ENCODE peak calls at places on chromosomes 13 and 19, in four cellular contexts. K, C, M and I are unnamed samples.

GRCh38 chr13:41054212-41054877 is 7.0 kb upstream of the WBP4 start:
- DNase-seq in K (no peak), C (no peak), M (no peak), I (no peak)

GRCh38 chr13:73740681-73741080 is 393.5 kb downstream of the KLF12 start:
- DNase-seq in K (no peak), C (no peak), M (no peak), I (no peak)

GRCh38 chr13:45527699-45528462 is 63.1 kb downstream of the COG3 start:
- DNase-seq in K (no peak), C (peak; percentile 66), M (no peak), I (no peak)

GRCh38 chr13:76646946-76647345 is 239.3 kb downstream of the KCTD12 start:
- DNase-seq in K (no peak), C (no peak), M (no peak), I (no peak)

GRCh38 chr13:112525306-112525945 is 62.5 kb downstream of the TUBGCP3 start:
- DNase-seq in K (no peak), C (no peak), M (no peak), I (no peak)

GRCh38 chr13:36166051-36166450 is 34.9 kb upstream of the DCLK1 start:
- DNase-seq in K (no peak), C (no peak), M (no peak), I (no peak)

GRCh38 chr13:100454876-100455275 is 133.7 kb downstream of the GGACT start:
- DNase-seq in K (no peak), C (no peak), M (no peak), I (no peak)

GRCh38 chr13:35164324-35164932 is 222.4 kb downstream of the NBEA start:
- DNase-seq in K (no peak), C (no peak), M (no peak), I (no peak)

GRCh38 chr19:13553880-13554400 is 47.7 kb upstream of the CACNA1A start:
- DNase-seq in K (no peak), C (no peak), M (no peak), I (no peak)

GRCh38 chr19:16645140-16645539 is 14.8 kb downstream of the SMIM7 start:
- DNase-seq in K (no peak), C (no peak), M (no peak), I (no peak)

GRCh38 chr13:94480672-94481145 is 1.2 kb upstream of the DCT start:
- DNase-seq in K (no peak), C (no peak), M (no peak), I (no peak)

GRCh38 chr19:19064098-19064722 is 416 bp downstream of the SLC25A42 start:
- DNase-seq in K (no peak), C (no peak), M (peak; percentile 25), I (no peak)

GRCh38 chr13:65292488-65292901 is 1937.6 kb downstream of the PCDH9 start:
- DNase-seq in K (no peak), C (no peak), M (no peak), I (no peak)

GRCh38 chr19:31347828-31348314 is 1.4 kb downstream of the TSHZ3 start:
- DNase-seq in K (no peak), C (no peak), M (no peak), I (no peak)

GRCh38 chr19:1361601-1362384 is 21.9 kb upstream of the NDUFS7 start:
- DNase-seq in K (no peak), C (no peak), M (no peak), I (no peak)

GRCh38 chr19:19067276-19068072 is 3.7 kb downstream of the SLC25A42 start:
- DNase-seq in K (no peak), C (no peak), M (no peak), I (no peak)

GRCh38 chr19:5229778-5230165 is 110.8 kb downstream of the PTPRS start:
- DNase-seq in K (no peak), C (no peak), M (no peak), I (no peak)

GRCh38 chr13:112679381-112679780 is 10.5 kb upstream of the ATP11A start:
- DNase-seq in K (no peak), C (peak; percentile 17), M (no peak), I (no peak)

GRCh38 chr19:49315111-49315510 is 9.9 kb downstream of the SLC6A16 start:
- DNase-seq in K (no peak), C (no peak), M (no peak), I (no peak)

GRCh38 chr19:8336665-8337064 is 6.4 kb downstream of the KANK3 start:
- DNase-seq in K (no peak), C (no peak), M (no peak), I (no peak)

GRCh38 chr13:98664047-98664446 is 87.1 kb upstream of the STK24 start:
- DNase-seq in K (no peak), C (no peak), M (no peak), I (no peak)

GRCh38 chr13:20395061-20395916 is 130.4 kb downstream of the CRYL1 start:
- DNase-seq in K (no peak), C (peak; percentile 19), M (no peak), I (no peak)

GRCh38 chr13:38518328-38518727 is 168.5 kb upstream of the FREM2 start:
- DNase-seq in K (no peak), C (no peak), M (no peak), I (no peak)

GRCh38 chr13:112893570-112894422 is 75.2 kb upstream of the MCF2L start:
- DNase-seq in K (peak; percentile 87), C (peak; percentile 69), M (no peak), I (no peak)

GRCh38 chr13:47087841-47088240 is 191.0 kb upstream of the HTR2A start:
- DNase-seq in K (no peak), C (no peak), M (no peak), I (no peak)

GRCh38 chr13:61391426-61391825 is 24.2 kb downstream of the PCDH20 start:
- DNase-seq in K (no peak), C (no peak), M (no peak), I (no peak)

GRCh38 chr19:4310247-4311121 is 6.1 kb downstream of the FSD1 start:
- DNase-seq in K (no peak), C (no peak), M (no peak), I (no peak)

GRCh38 chr13:103671547-103671946 is 605.3 kb upstream of the SLC10A2 start:
- DNase-seq in K (no peak), C (no peak), M (no peak), I (no peak)

GRCh38 chr19:55341191-55342043 is 1.7 kb downstream of the KMT5C start:
- DNase-seq in K (no peak), C (peak; percentile 77), M (peak; percentile 59), I (no peak)

GRCh38 chr13:87274209-87274819 is 396.9 kb upstream of the SLITRK5 start:
- DNase-seq in K (no peak), C (no peak), M (no peak), I (no peak)

GRCh38 chr19:2663920-2664571 is 38.4 kb downstream of the GNG7 start:
- DNase-seq in K (peak; percentile 89), C (peak; percentile 47), M (no peak), I (no peak)

GRCh38 chr19:7395360-7395781 is 46.6 kb downstream of the ARHGEF18 start:
- DNase-seq in K (no peak), C (no peak), M (no peak), I (no peak)

GRCh38 chr13:99281811-99282263 is 23.7 kb upstream of the GPR18 start:
- DNase-seq in K (peak; percentile 94), C (peak; percentile 51), M (no peak), I (no peak)

GRCh38 chr19:447064-447426 is 13.8 kb downstream of the SHC2 start:
- DNase-seq in K (no peak), C (no peak), M (no peak), I (no peak)

GRCh38 chr13:110261166-110262081 is 45.5 kb downstream of the COL4A1 start:
- DNase-seq in K (no peak), C (no peak), M (no peak), I (no peak)

GRCh38 chr19:35037716-35038622 is 3.6 kb upstream of the HPN start:
- DNase-seq in K (no peak), C (no peak), M (no peak), I (no peak)

GRCh38 chr13:109567315-109567714 is 219.1 kb downstream of the IRS2 start:
- DNase-seq in K (no peak), C (no peak), M (no peak), I (no peak)

GRCh38 chr13:102856603-102857002 is 10.8 kb downstream of the ERCC5 start:
- DNase-seq in K (no peak), C (peak; percentile 48), M (no peak), I (no peak)

GRCh38 chr13:49996166-49996915 is 501 bp upstream of the TRIM13 start:
- DNase-seq in K (peak; percentile 98), C (peak; percentile 95), M (peak; percentile 86), I (peak; percentile 95)

GRCh38 chr13:49996951-49997895 is at the start of gene TRIM13:
- DNase-seq in K (peak; percentile 96), C (peak; percentile 91), M (peak; percentile 82), I (peak; percentile 97)

GRCh38 chr13:49998714-49999624 is 2.1 kb downstream of the TRIM13 start:
- DNase-seq in K (no peak), C (no peak), M (no peak), I (no peak)

GRCh38 chr13:49997935-49998334 is 1.1 kb downstream of the TRIM13 start:
- DNase-seq in K (no peak), C (no peak), M (no peak), I (no peak)

GRCh38 chr13:50001287-50001686 is 4.4 kb downstream of the TRIM13 start:
- DNase-seq in K (no peak), C (no peak), M (no peak), I (no peak)
- TF ChIP-seq POLR2AphosphoS5 in K (no peak), C (no peak), M (no peak), I (no peak)

GRCh38 chr13:64130600-64130999 is 2715.0 kb upstream of the PCDH20 start:
- DNase-seq in K (peak; percentile 27), C (no peak), M (no peak), I (no peak)

GRCh38 chr13:64127856-64128255 is 2712.2 kb upstream of the PCDH20 start:
- DNase-seq in K (no peak), C (no peak), M (no peak), I (no peak)

GRCh38 chr13:64130170-64130569 is 2714.5 kb upstream of the PCDH20 start:
- DNase-seq in K (peak; percentile 29), C (no peak), M (no peak), I (no peak)

DNA sequence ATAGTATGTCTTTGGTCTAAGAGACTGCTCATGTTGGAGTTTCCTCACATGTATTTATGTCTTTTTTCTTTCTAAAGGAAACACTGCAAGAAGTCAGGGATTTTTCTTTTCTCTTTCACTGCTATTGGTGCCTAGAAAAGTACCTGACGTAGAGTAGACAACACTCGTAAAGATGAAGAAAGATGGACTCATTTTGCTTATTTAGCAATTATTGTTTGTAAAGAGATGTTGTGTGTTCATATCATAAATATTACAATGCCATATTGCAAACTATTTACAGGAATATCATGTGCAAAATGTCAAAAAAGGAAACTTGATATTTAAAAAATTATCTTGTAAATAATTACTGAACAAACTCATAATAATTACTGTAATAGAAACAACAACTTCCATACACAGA is 2711.5 kb upstream of the PCDH20 start:
- DNase-seq in K (no peak), C (no peak), M (no peak), I (no peak)
- H3K4me3 ChIP-seq in K (no peak overlapping the region), C (no peak overlapping the region), M (no peak overlapping the region), I (no peak overlapping the region)

DNA sequence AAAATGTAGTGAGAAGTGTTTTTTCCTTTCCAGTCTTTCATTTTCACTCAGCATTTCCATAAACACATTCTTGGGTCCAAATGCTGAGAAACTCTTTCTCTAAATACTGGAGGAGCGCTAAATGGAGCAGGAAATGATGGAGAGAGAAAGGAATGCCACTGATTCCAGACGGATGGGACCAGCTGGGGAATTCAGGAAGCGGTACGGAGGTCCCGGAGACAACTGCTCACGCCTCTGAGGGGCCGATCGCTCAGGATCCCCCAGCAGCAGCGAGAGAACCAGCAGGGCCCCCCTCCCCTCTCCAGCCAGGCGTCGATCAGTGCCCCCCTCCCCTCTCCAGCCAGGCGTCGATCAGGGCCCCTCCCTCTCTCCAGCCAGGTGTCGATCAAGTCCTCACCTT is 13.2 kb downstream of the RASA3 start:
- DNase-seq in K (no peak), C (no peak), M (no peak), I (no peak)
- TF ChIP-seq POLR2AphosphoS5 in K (no peak), C (peak; percentile 10), M (peak; percentile 13), I (peak; percentile 7)

GRCh38 chr13:52002361-52002760 is 8.9 kb downstream of the ATP7B start:
- DNase-seq in K (no peak), C (no peak), M (no peak), I (no peak)
- H3K4me3 ChIP-seq in K (no peak overlapping the region), C (no peak overlapping the region), M (no peak overlapping the region), I (no peak overlapping the region)